ENCODE peak calls at places on chromosomes 13 and 19, in eight cellular contexts. D is esophagus muscularis mucosa, H is cardiac muscle cell, J is adrenal gland, V is left ventricle myocardium inferior, L is IMR-90, W is neuronal stem cell, N is heart left ventricle. R is an unnamed sample.
A peak's percentile ranks its signal among the peaks of the same experiment; 100 is the strongest.

GRCh38 chr13:48571121-48571901 is 38.4 kb upstream of the RCBTB2 start:
- DNase-seq in N (no peak), J (no peak), V (no peak), L (peak; percentile 81), D (peak; percentile 91), W (no peak), H (peak; percentile 36), R (peak; percentile 54)

GRCh38 chr19:32674153-32674958 is 624 bp downstream of the ANKRD27 start:
- DNase-seq in J (no peak), V (no peak), H (no peak), L (no peak), D (no peak), W (peak; percentile 14), N (no peak), R (no peak)

GRCh38 chr13:64723735-64724134 is 2506.4 kb downstream of the PCDH9 start:
- DNase-seq in N (no peak), L (peak; percentile 94), W (no peak), D (no peak), J (peak; percentile 12), V (no peak), H (peak; percentile 24), R (no peak)

GRCh38 chr19:5707576-5708575 is 12.1 kb downstream of the LONP1 start:
- DNase-seq in V (no peak), H (no peak), J (peak; percentile 29), L (no peak), D (no peak), N (no peak), W (no peak), R (no peak)

GRCh38 chr19:4493104-4493928 is 21.2 kb downstream of the HDGFL2 start:
- DNase-seq in H (no peak), L (no peak), V (no peak), N (no peak), W (no peak), D (no peak), J (no peak), R (no peak)

GRCh38 chr13:33174980-33175379 is 110.6 kb downstream of the STARD13 start:
- DNase-seq in N (no peak), H (no peak), L (peak; percentile 36), V (no peak), D (no peak), W (no peak), J (no peak), R (no peak)

GRCh38 chr13:20132052-20132634 is 28.7 kb downstream of the GJA3 start:
- DNase-seq in V (no peak), J (no peak), D (no peak), H (no peak), N (no peak), L (no peak), W (no peak), R (no peak)

GRCh38 chr13:28850226-28850625 is 30.1 kb downstream of the MTUS2 start:
- DNase-seq in L (no peak), W (no peak), H (no peak), D (no peak), V (no peak), J (no peak), N (no peak), R (no peak)

GRCh38 chr13:46180393-46180792 is 1.6 kb downstream of the LCP1 start:
- DNase-seq in W (no peak), V (no peak), L (no peak), J (no peak), N (no peak), H (no peak), D (no peak), R (no peak)

GRCh38 chr19:47609885-47610545 is 1.1 kb downstream of the BICRA start:
- DNase-seq in D (no peak), J (peak; percentile 63), N (peak; percentile 78), W (peak; percentile 39), L (peak; percentile 26), H (peak; percentile 64), V (peak; percentile 45), R (peak; percentile 35)

GRCh38 chr19:920051-920857 is 3.1 kb downstream of the KISS1R start:
- DNase-seq in V (no peak), W (no peak), N (no peak), L (no peak), H (peak; percentile 45), D (no peak), J (no peak), R (no peak)

GRCh38 chr13:110759710-110760109 is 46.2 kb downstream of the ING1 start:
- DNase-seq in V (no peak), N (no peak), H (no peak), W (no peak), L (peak; percentile 87), J (no peak), D (no peak), R (no peak)

GRCh38 chr19:28305513-28305912 is 907.4 kb downstream of the UQCRFS1 start:
- DNase-seq in H (no peak), V (no peak), D (no peak), J (no peak), W (no peak), N (no peak), L (no peak), R (no peak)

GRCh38 chr19:56919308-56919995 is 78.9 kb upstream of the PEG3 start:
- DNase-seq in J (peak; percentile 88), N (no peak), W (no peak), D (no peak), H (no peak), L (no peak), V (no peak), R (no peak)

GRCh38 chr13:51249767-51250741 is 27.9 kb downstream of the FAM124A start:
- DNase-seq in W (no peak), J (no peak), D (peak; percentile 3), V (no peak), L (no peak), N (no peak), H (no peak), R (no peak)

GRCh38 chr13:105070452-105070851 is 1465.0 kb downstream of the EFNB2 start:
- DNase-seq in H (no peak), L (no peak), W (no peak), J (no peak), N (no peak), V (no peak), D (no peak), R (no peak)

GRCh38 chr13:54614729-54615128 is 1586.1 kb downstream of the OLFM4 start:
- DNase-seq in N (no peak), H (no peak), L (no peak), D (no peak), J (no peak), V (no peak), W (no peak), R (no peak)

GRCh38 chr13:62320129-62320724 is 904.6 kb upstream of the PCDH20 start:
- DNase-seq in D (no peak), J (no peak), V (no peak), H (peak; percentile 65), L (peak; percentile 75), W (peak; percentile 35), N (no peak), R (no peak)

GRCh38 chr13:27920677-27921420 is 1.0 kb downstream of the PDX1 start:
- DNase-seq in W (peak; percentile 36), V (no peak), L (peak; percentile 6), J (no peak), H (peak; percentile 33), N (no peak), D (no peak), R (no peak)

GRCh38 chr19:11180346-11180745 is 17.0 kb downstream of the KANK2 start:
- DNase-seq in H (no peak), W (no peak), D (no peak), L (no peak), N (no peak), J (no peak), V (no peak), R (no peak)

GRCh38 chr19:11176466-11177193 is 20.7 kb downstream of the KANK2 start:
- DNase-seq in J (no peak), W (no peak), D (no peak), N (no peak), V (no peak), L (no peak), H (no peak), R (no peak)

GRCh38 chr19:11177592-11177991 is 19.8 kb downstream of the KANK2 start:
- DNase-seq in H (no peak), L (no peak), N (no peak), D (no peak), W (no peak), J (no peak), V (no peak), R (no peak)

GRCh38 chr19:11181488-11181887 is 15.9 kb downstream of the KANK2 start:
- DNase-seq in H (no peak), V (no peak), N (no peak), L (no peak), J (no peak), D (no peak), W (no peak), R (no peak)

GRCh38 chr19:11179716-11180297 is 17.5 kb downstream of the KANK2 start:
- DNase-seq in D (no peak), W (no peak), L (no peak), H (no peak), V (no peak), J (no peak), N (no peak), R (no peak)
- H3K27ac ChIP-seq in D (peak overlapping the region; percentile 96), W (no peak overlapping the region), L (no peak overlapping the region), H (no peak overlapping the region), V (peak overlapping the region; percentile 66), J (no peak overlapping the region), N (peak overlapping the region; percentile 29), R (peak overlapping the region; percentile 54)

GRCh38 chr19:13954185-13954584 is 1.9 kb downstream of the DCAF15 start:
- DNase-seq in W (no peak), V (no peak), D (no peak), H (no peak), N (no peak), J (no peak), L (no peak), R (no peak)
- H3K36me3 ChIP-seq in W (peaks cover 36% of the 10 kb centered on the region), V (peaks cover 47% of the 10 kb centered on the region), D (peaks cover 50% of the 10 kb centered on the region), H (peaks cover 16% of the 10 kb centered on the region), N (peaks cover 50% of the 10 kb centered on the region), J (no peaks in the 10 kb centered on the region), L (peaks cover 33% of the 10 kb centered on the region), R (no peaks in the 10 kb centered on the region)

DNA sequence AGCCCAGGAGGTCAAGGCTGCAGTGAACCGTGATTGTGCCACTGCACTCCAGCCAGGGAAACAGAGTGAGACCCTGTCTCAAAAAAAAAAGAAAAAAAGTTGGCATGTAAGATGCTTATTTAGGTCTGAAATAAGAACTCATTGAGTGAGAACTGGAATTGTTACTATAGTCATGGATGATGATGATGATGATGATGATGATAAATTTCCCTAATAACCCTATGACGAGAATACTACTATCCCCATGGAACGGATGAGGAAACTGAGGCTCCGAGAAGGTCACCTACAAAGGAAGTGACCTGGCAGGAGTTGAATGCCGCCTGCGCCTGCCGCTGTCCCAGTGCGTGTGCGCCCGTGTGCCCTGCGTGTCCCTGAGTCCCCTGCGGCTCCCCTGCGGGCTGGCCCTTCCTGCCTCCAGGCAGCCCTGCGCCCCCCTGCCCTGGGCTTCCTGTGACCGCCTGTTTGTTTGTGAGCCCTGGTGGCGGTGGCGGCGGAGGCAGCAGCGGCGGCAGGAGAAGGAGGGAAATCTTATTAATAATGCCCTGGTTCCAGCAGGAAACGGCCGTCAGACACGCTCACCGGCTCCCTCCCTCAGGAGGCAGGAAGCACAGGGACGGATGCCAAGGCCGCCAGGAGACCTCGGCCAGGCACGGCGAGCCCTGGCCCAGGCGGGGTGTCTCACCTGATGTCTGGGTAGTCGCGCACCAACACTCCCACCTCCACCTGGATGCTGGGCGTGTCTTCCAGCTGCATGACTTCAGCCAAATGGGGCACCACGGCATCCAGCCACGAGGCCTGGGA is 29.6 kb downstream of the EXOC3L2 start:
- DNase-seq in L (no peak), N (no peak), D (no peak), J (peak; percentile 68), H (peak; percentile 14), V (no peak), W (no peak), R (no peak)
- H3K27me3 ChIP-seq in L (peaks cover 71% of the 10 kb centered on the region), N (peaks cover 36% of the 10 kb centered on the region), D (no peaks in the 10 kb centered on the region), J (peaks cover 9% of the 10 kb centered on the region), H (peaks cover 65% of the 10 kb centered on the region), V (peaks cover 78% of the 10 kb centered on the region), W (peaks cover 56% of the 10 kb centered on the region), R (peaks cover 40% of the 10 kb centered on the region)

GRCh38 chr13:100790405-100790804 is 115.8 kb upstream of the TMTC4 start:
- DNase-seq in W (no peak), V (no peak), D (no peak), N (no peak), L (no peak), J (no peak), H (no peak), R (no peak)
- H3K27ac ChIP-seq in W (no peak overlapping the region), V (no peak overlapping the region), D (no peak overlapping the region), N (no peak overlapping the region), L (no peak overlapping the region), J (no peak overlapping the region), H (no peak overlapping the region), R (no peak overlapping the region)